ENCODE peak calls at places on chromosomes 6 and 20, in four cellular contexts. S is IMR-90, H is A549, Q is HepG2. N is an unnamed sample.

GRCh38 chr20:25177890-25178321 is 17.6 kb upstream of the ENTPD6 start:
- DNase-seq in S (no peak), Q (no peak), H (no peak), N (no peak)

GRCh38 chr6:40599580-40599979 is 12.4 kb upstream of the LRFN2 start:
- DNase-seq in H (no peak), Q (no peak), S (no peak), N (no peak)

GRCh38 chr6:6560909-6561308 is 27.6 kb upstream of the LY86 start:
- DNase-seq in S (no peak), H (no peak), Q (no peak), N (no peak)

GRCh38 chr6:116467514-116467913 is 6.3 kb downstream of the CALHM6 start:
- DNase-seq in Q (no peak), H (no peak), S (no peak), N (no peak)

GRCh38 chr6:28137458-28138020 is 4.1 kb upstream of the ZKSCAN8 start:
- DNase-seq in Q (no peak), S (peak; percentile 14), H (no peak), N (no peak)

GRCh38 chr20:62356948-62357667 is 10.0 kb downstream of the LAMA5 start:
- DNase-seq in H (no peak), Q (no peak), S (peak; percentile 66), N (peak; percentile 84)

GRCh38 chr20:13552061-13552460 is 86.7 kb downstream of the TASP1 start:
- DNase-seq in Q (no peak), S (peak; percentile 69), H (peak; percentile 9), N (no peak)

GRCh38 chr6:33277663-33278391 is 904 bp downstream of the B3GALT4 start:
- DNase-seq in Q (no peak), S (no peak), H (no peak), N (no peak)

GRCh38 chr6:68559052-68559451 is 76.0 kb upstream of the ADGRB3 start:
- DNase-seq in S (no peak), H (no peak), Q (no peak), N (no peak)

GRCh38 chr6:3088853-3089445 is 20.7 kb downstream of the RIPK1 start:
- DNase-seq in Q (no peak), S (peak; percentile 11), H (no peak), N (peak; percentile 41)

GRCh38 chr6:72813807-72814596 is 192.1 kb downstream of the KCNQ5 start:
- DNase-seq in Q (no peak), S (no peak), H (no peak), N (no peak)

GRCh38 chr6:36216559-36216958 is 20.0 kb downstream of the BRPF3 start:
- DNase-seq in H (no peak), Q (no peak), S (peak; percentile 52), N (peak; percentile 33)

GRCh38 chr20:21513181-21513663 is 642 bp downstream of the NKX2-2 start:
- DNase-seq in H (no peak), Q (no peak), S (no peak), N (no peak)

GRCh38 chr6:93992976-93993375 is 573.6 kb upstream of the EPHA7 start:
- DNase-seq in S (no peak), Q (no peak), H (no peak), N (peak; percentile 1)

GRCh38 chr20:5809495-5809894 is 59.3 kb downstream of the SHLD1 start:
- DNase-seq in H (no peak), Q (no peak), S (no peak), N (no peak)

GRCh38 chr6:90975741-90976140 is 388.9 kb upstream of the MAP3K7 start:
- DNase-seq in S (no peak), H (no peak), Q (no peak), N (no peak)

GRCh38 chr6:152474341-152474740 is 162.8 kb downstream of the SYNE1 start:
- DNase-seq in S (no peak), Q (no peak), H (no peak), N (peak; percentile 13)

GRCh38 chr6:156833755-156834154 is 56.6 kb downstream of the ARID1B start:
- DNase-seq in H (no peak), S (no peak), Q (no peak), N (peak; percentile 55)

GRCh38 chr6:96104910-96105309 is 89.1 kb downstream of the FUT9 start:
- DNase-seq in Q (no peak), S (no peak), H (no peak), N (no peak)

GRCh38 chr6:170289108-170289931 is 1.6 kb downstream of the DLL1 start:
- DNase-seq in S (no peak), H (no peak), Q (no peak), N (no peak)

GRCh38 chr6:142485256-142485655 is 183.4 kb downstream of the ADGRG6 start:
- DNase-seq in S (peak; percentile 76), Q (no peak), H (no peak), N (no peak)

GRCh38 chr20:5153612-5154542 is 27.1 kb downstream of the CDS2 start:
- DNase-seq in Q (peak; percentile 57), S (peak; percentile 41), H (no peak), N (no peak)

GRCh38 chr20:49505518-49505917 is 23.1 kb upstream of the KCNB1 start:
- DNase-seq in S (peak; percentile 50), Q (no peak), H (no peak), N (peak; percentile 47)

GRCh38 chr20:4563534-4563933 is 158.2 kb upstream of the PRND start:
- DNase-seq in Q (peak; percentile 44), H (no peak), S (peak; percentile 80), N (peak; percentile 65)

GRCh38 chr6:43950206-43950605 is 177.0 kb downstream of the MRPL14 start:
- DNase-seq in Q (no peak), H (no peak), S (no peak), N (no peak)

GRCh38 chr6:139852067-139852466 is 477.6 kb upstream of the CITED2 start:
- DNase-seq in H (no peak), S (no peak), Q (no peak), N (no peak)

GRCh38 chr20:57390604-57391438 is at the start of gene RBM38:
- DNase-seq in H (peak; percentile 66), S (peak; percentile 49), Q (peak; percentile 56), N (peak; percentile 56)

GRCh38 chr20:12535770-12536169 is 473.0 kb upstream of the SPTLC3 start:
- DNase-seq in S (no peak), H (no peak), Q (no peak), N (no peak)

GRCh38 chr6:88548891-88549505 is 382.9 kb upstream of the CNR1 start:
- DNase-seq in H (no peak), Q (no peak), S (no peak), N (no peak)

GRCh38 chr6:92521553-92521952 is 897.8 kb downstream of the EPHA7 start:
- DNase-seq in Q (no peak), S (no peak), H (no peak), N (peak; percentile 95)

GRCh38 chr6:163414367-163415175 is at the start of gene QKI:
- DNase-seq in H (no peak), Q (peak; percentile 59), S (peak; percentile 67), N (peak; percentile 67)

GRCh38 chr6:163414117-163414366 is 476 bp upstream of the QKI start:
- DNase-seq in S (no peak), H (no peak), Q (no peak), N (no peak)

GRCh38 chr6:163416380-163416629 is 1.8 kb downstream of the QKI start:
- DNase-seq in Q (no peak), H (no peak), S (no peak), N (no peak)

GRCh38 chr6:163415620-163416379 is 1.3 kb downstream of the QKI start:
- DNase-seq in H (peak; percentile 46), S (peak; percentile 52), Q (peak; percentile 53), N (peak; percentile 64)

DNA sequence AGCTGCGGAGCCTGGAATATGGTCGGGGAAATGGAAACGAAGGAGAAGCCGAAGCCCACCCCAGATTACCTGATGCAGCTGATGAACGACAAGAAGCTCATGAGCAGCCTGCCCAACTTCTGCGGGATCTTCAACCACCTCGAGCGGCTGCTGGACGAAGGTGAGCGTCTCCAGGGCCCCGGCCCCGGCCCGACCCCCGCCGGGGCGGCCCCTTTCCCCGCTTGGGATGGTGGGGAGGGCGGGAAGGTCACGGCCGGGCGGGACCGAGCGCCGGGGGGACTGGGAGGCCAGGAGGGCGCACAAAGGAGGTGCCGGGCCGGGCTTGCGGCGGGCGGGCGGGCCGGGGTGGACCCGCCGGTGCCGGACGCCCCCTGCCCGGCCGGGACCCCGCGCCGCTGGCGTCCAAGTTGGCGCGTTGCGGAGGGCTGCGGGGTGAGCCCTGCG is 680 bp downstream of the QKI start:
- DNase-seq in H (no peak), Q (no peak), S (no peak), N (no peak)
- H3K4me1 ChIP-seq in H (peaks cover 33% of the 10 kb centered on the region), Q (peaks cover 55% of the 10 kb centered on the region), S (peaks cover 2% of the 10 kb centered on the region), N (peaks cover 36% of the 10 kb centered on the region)

DNA sequence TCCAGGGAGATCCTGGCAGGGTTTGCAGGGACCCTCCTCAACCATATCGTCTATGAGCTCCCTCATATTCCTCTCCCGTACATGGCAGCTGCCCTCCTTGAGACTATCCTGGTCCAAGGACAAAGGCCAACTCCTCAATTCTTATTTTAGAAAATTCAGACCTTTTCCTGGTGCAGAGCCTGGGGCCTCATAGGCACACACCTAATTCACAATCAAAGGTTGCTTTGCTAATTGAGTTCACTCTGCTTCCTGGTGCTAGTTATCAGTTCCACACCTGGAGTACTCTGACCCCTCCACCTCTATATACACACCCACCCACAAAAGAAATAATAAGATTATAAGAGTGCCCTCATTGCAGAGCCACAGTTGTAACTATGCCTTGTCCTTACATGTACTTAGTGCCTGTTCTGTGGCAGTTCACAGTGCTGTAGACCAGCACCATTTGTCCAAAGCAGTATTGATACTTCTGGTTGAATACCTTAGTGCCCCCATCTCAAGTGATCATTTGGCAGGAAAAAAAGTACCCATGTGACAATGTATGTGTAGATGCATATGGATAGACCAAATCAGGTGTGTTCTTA is 38.7 kb downstream of the GSS start:
- DNase-seq in S (no peak), H (no peak), Q (no peak), N (no peak)
- TF ChIP-seq POLR2A in S (no peak), H (no peak), Q (no peak), N (no peak)

DNA sequence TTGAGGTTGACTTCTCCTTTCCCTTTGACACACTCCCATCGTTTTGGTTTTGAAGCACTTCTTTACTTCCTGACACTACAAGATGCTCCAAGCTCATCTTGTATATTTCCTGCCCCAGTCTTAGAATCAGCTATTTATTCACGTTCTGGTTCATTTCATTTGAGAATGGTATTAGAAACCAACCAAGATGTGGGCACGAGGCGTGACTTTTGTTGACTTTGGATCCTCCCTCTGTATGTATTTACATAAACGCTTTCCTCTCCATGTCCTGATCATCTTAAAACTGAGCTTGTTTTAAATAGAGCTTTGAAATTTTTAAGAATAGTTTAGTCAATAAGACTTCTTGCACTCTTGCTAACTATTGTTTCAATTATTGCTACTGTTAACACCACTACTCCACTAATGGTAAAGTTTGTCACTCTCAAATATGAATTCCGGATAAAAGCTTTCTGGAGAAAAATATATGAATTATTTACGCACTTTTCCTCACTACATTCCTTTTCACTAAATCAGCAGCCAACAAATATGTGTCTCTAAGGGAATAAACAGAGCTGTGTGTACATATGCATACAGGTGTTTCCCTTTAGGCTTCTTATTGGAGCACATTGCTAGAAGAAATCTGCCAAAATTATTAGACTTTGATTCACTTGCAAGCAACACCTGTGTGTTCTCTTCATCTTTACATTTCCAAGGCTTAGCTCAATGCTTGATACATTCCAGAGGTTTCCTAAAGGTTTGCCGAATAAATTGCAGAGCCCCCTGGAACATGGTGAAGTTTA is 77.3 kb upstream of the TMEM244 start:
- DNase-seq in S (no peak), H (no peak), Q (no peak), N (no peak)
- H3K4me2 ChIP-seq in S (no peak overlapping the region), H (no peak overlapping the region), Q (no peak overlapping the region), N (no peak overlapping the region)

DNA sequence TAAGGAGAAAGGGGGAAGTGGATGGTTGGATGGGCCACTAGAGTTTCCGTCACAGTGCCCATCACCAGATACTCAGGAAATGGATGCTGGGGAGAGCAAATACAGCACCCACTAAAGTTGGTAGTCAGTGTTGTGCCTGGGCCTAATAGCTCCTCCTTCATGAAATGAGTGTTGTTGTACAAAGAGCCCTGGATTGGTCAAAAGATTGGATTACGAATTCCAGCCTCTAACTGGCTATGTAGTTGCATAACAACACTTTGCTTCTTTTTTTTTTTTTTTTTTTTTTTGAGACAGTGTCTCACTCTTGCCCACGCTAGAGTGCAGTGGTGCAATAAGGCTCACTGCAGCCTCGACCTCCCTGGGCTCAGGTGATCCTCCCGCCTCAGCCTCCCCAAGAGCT is 27.4 kb downstream of the KCNG1 start:
- DNase-seq in H (no peak), Q (no peak), S (peak; percentile 67), N (no peak)
- H3K4me1 ChIP-seq in H (peaks cover 13% of the 10 kb centered on the region), Q (peaks cover 8% of the 10 kb centered on the region), S (peaks cover 6% of the 10 kb centered on the region), N (no peaks in the 10 kb centered on the region)

N was measured in endothelial cell of umbilical vein.